ENCODE peak calls at places on chromosome 11, in eight cellular contexts. N is CD8-positive, alpha-beta T cell; D is AG04450; R is left ventricle myocardium inferior; Y is tibial nerve; S is colonic mucosa; I is psoas muscle; C is GM12878. T is an unnamed sample.

GRCh38 chr11:36953986-36954385 is 355.9 kb upstream of the RAG2 start:
- DNase-seq in R (no peak), S (no peak), N (no peak), I (no peak), D (no peak), C (no peak), Y (no peak), T (no peak)

GRCh38 chr11:128694618-128695481 is 978 bp downstream of the FLI1 start:
- DNase-seq in Y (no peak), D (no peak), I (no peak), R (no peak), C (no peak), S (no peak), N (no peak), T (no peak)

GRCh38 chr11:95245038-95245437 is 14.0 kb upstream of the SESN3 start:
- DNase-seq in I (no peak), C (no peak), N (no peak), D (no peak), R (no peak), S (no peak), Y (no peak), T (peak; percentile 83)

GRCh38 chr11:94563176-94563847 is 3.9 kb upstream of the PIWIL4 start:
- DNase-seq in D (peak; percentile 18), S (no peak), Y (no peak), N (no peak), R (no peak), I (no peak), C (no peak), T (peak; percentile 80)

GRCh38 chr11:48127521-48128183 is 89.0 kb upstream of the OR4B1 start:
- DNase-seq in C (no peak), S (no peak), D (no peak), N (no peak), R (no peak), Y (no peak), I (no peak), T (no peak)

GRCh38 chr11:34644669-34645406 is 23.9 kb downstream of the EHF start:
- DNase-seq in R (no peak), I (no peak), Y (no peak), S (no peak), N (no peak), D (peak; percentile 59), C (no peak), T (peak; percentile 49)

GRCh38 chr11:59918987-59919589 is 19.1 kb upstream of the OOSP1 start:
- DNase-seq in N (no peak), S (peak; percentile 56), Y (peak; percentile 38), R (no peak), C (no peak), I (no peak), D (no peak), T (peak; percentile 45)

GRCh38 chr11:34650528-34650927 is 29.6 kb downstream of the EHF start:
- DNase-seq in C (peak; percentile 91), S (no peak), R (no peak), N (peak; percentile 51), Y (no peak), D (no peak), I (no peak), T (no peak)

GRCh38 chr11:65529475-65530156 is 4.7 kb downstream of the SCYL1 start:
- DNase-seq in I (no peak), C (no peak), Y (no peak), D (no peak), S (no peak), R (no peak), N (no peak), T (no peak)

GRCh38 chr11:27545946-27546345 is 39.4 kb upstream of the LIN7C start:
- DNase-seq in C (no peak), R (no peak), D (no peak), Y (no peak), S (no peak), I (no peak), N (no peak), T (no peak)

GRCh38 chr11:65262381-65262680 is 569 bp downstream of the POLA2 start:
- DNase-seq in I (no peak), Y (peak; percentile 20), C (no peak), S (peak; percentile 54), R (no peak), N (no peak), D (no peak), T (no peak)

GRCh38 chr11:16933756-16934603 is 80.2 kb downstream of the PLEKHA7 start:
- DNase-seq in Y (no peak), C (no peak), S (no peak), N (no peak), R (no peak), D (no peak), I (no peak), T (no peak)

GRCh38 chr11:110463153-110463552 is 33.4 kb downstream of the FDX1 start:
- DNase-seq in C (no peak), N (no peak), I (peak; percentile 51), R (peak; percentile 34), D (peak; percentile 24), Y (peak; percentile 55), S (peak; percentile 46), T (no peak)

GRCh38 chr11:77993902-77994301 is 566 bp downstream of the INTS4 start:
- DNase-seq in D (no peak), C (no peak), R (no peak), Y (no peak), N (no peak), S (no peak), I (no peak), T (no peak)

GRCh38 chr11:119011476-119011875 is 6.7 kb downstream of the RPS25 start:
- DNase-seq in S (no peak), D (no peak), C (no peak), R (no peak), Y (no peak), I (no peak), N (no peak), T (no peak)
- H3K27ac ChIP-seq in S (no peak overlapping the region), D (no peak overlapping the region), C (no peak overlapping the region), R (no peak overlapping the region), Y (no peak overlapping the region), I (no peak overlapping the region), N (no peak overlapping the region), T (peak overlapping the region; percentile 57)

GRCh38 chr11:2889399-2890273 is 4.1 kb upstream of the CDKN1C start:
- DNase-seq in C (no peak), Y (no peak), S (no peak), D (no peak), I (no peak), R (no peak), N (no peak), T (no peak)
- TF ChIP-seq CTCF in C (no peak), Y (no peak), S (no peak), D (no peak), I (no peak), R (no peak), N (no peak), T (no peak)

DNA sequence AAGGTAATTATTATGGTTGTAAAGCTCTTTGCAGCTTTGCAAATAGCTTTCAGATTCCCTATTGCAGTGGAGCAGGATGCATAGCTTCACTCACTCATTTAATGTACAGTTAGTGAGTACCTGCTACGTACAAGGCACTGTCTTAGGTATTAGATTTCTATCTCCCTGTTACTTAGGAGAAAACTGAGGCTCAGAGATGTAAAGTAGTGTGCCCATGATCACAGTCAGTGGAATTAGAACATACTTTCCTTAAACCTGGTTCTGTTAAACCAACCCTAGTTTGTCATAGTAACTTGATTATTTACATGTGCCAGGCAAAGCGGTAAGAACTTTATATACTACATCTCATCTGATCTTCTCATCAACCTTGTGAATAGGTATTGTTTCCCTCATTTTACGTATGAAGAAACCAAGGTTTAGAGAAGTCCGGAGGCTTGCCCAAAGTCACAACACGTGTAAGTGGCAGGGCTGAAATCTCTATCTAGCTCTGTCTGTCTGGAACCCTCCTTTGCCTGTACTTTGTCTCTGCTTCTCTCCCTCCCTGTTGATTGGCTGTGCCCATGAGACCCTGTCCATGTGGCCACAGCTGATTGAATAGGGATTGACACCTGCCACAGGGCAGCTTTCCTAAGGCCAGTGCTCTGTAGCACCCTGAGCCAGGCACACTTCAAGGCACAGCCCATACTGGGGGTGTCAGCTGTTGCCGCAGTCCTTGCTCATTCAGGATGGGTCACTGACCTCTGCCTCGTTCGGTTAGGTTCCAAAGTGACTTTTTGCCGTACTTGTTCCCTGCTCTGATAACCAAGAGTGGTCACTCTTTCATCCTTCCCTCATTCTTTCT is 63.8 kb upstream of the PRSS23 start:
- DNase-seq in Y (no peak), I (no peak), C (no peak), D (no peak), R (no peak), N (no peak), S (no peak), T (no peak)
- H3K27ac ChIP-seq in Y (no peak overlapping the region), I (no peak overlapping the region), C (no peak overlapping the region), D (peak overlapping the region; percentile 31), R (no peak overlapping the region), N (no peak overlapping the region), S (no peak overlapping the region), T (peak overlapping the region; percentile 55)

DNA sequence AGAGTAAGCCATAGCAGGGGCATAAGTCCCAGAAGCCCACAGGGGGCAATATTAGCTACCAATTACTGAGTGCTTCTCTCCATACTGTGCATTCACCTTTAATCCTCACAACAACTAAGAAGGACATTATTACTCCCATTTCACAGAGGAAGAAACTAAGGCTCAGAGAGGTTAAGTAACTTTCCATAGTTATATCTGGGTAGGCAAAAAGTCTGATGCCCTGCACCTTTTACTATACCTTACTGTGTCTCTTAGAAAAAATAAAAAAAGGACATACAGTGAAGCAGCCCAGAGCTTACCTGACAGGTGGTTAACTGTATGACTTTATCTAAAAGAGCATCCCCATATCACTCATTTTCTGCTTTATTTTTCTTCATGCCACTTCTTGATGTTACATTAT is 2.6 kb downstream of the SERGEF start:
- DNase-seq in I (no peak), D (no peak), R (no peak), Y (no peak), S (no peak), C (no peak), N (no peak), T (no peak)
- TF ChIP-seq CTCF in I (no peak), D (no peak), R (no peak), Y (no peak), S (no peak), C (peak; percentile 25), N (peak; percentile 39), T (no peak)

DNA sequence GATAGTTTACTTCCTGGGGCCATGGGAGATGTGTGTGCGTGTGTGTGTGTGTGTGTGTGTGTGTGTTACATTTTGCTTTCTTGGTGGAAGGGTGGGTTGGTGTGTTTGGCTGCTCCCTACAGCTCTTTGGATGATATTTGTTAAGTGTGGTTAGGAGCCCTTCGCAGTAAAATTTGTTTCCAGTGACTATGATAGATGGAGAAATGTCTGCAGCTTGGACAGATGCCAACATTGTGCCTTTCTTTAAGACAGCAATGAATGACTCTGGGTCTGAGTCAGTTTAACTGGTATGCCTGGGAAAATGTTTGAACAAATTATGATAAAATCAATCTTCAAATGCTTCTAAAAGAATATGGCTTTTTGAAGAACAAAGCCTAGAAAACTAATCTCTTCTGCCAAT is 102.7 kb upstream of the TRPC6 start:
- DNase-seq in C (no peak), N (no peak), D (no peak), S (no peak), R (no peak), Y (no peak), I (no peak), T (peak; percentile 81)
- H3K27ac ChIP-seq in C (no peak overlapping the region), N (no peak overlapping the region), D (no peak overlapping the region), S (no peak overlapping the region), R (no peak overlapping the region), Y (no peak overlapping the region), I (no peak overlapping the region), T (no peak overlapping the region)

DNA sequence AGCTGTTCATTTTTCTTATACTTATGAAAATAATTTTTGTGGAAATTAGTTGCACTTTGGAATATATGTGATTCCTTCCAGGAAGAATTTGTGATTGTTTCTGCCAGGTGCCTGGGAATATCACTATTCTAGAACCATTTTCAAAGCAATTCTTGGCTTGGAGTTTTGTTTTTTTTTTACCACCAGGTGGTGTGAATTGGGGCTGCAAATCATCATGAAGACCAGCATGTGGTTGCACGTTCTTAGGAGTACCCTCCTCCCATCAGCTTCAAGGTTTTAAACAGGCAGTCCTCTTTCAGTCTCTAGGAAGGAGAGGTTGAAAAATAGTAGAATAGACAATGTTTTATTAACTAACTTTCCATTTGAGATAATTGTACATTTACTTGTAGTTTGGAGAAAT is 25.9 kb downstream of the USP47 start:
- DNase-seq in N (no peak), D (no peak), I (no peak), S (no peak), R (no peak), Y (no peak), C (no peak), T (no peak)
- TF ChIP-seq CTCF in N (no peak), D (no peak), I (no peak), S (no peak), R (no peak), Y (no peak), C (no peak), T (no peak)

T was measured in RWPE1.